ENCODE peak calls at places on chromosomes 3 and 15, in nine cellular contexts. One of them, this sample, is unnamed.
A peak's percentile ranks its signal among the peaks of the same experiment; 100 is the strongest.

GRCh38 chr3:57768595-57768994 is 12.5 kb downstream of the SLMAP start:
- DNase-seq in sigmoid colon: no peak
- DNase-seq in body of pancreas: no peak
- DNase-seq in IMR-90: no peak
- DNase-seq in stomach: no peak
- DNase-seq in HepG2: no peak
- DNase-seq in adrenal gland: no peak
- DNase-seq in esophagus squamous epithelium: no peak
- DNase-seq in tibial nerve: no peak
- DNase-seq in this sample: no peak

GRCh38 chr3:100427694-100428093 is 26.4 kb downstream of the LNP1 start:
- DNase-seq in sigmoid colon: no peak
- DNase-seq in body of pancreas: peak; percentile 16
- DNase-seq in IMR-90: peak; percentile 44
- DNase-seq in stomach: no peak
- DNase-seq in HepG2: no peak
- DNase-seq in adrenal gland: no peak
- DNase-seq in esophagus squamous epithelium: no peak
- DNase-seq in tibial nerve: no peak
- DNase-seq in this sample: no peak

GRCh38 chr3:50154840-50155490 is at the start of gene SEMA3F:
- DNase-seq in sigmoid colon: peak; percentile 74
- DNase-seq in body of pancreas: peak; percentile 79
- DNase-seq in IMR-90: peak; percentile 56
- DNase-seq in stomach: peak; percentile 83
- DNase-seq in HepG2: peak; percentile 32
- DNase-seq in adrenal gland: peak; percentile 72
- DNase-seq in esophagus squamous epithelium: no peak
- DNase-seq in tibial nerve: no peak
- DNase-seq in this sample: peak; percentile 91

GRCh38 chr3:110932515-110933095 is 139.0 kb upstream of the NECTIN3 start:
- DNase-seq in sigmoid colon: no peak
- DNase-seq in body of pancreas: no peak
- DNase-seq in IMR-90: peak; percentile 16
- DNase-seq in stomach: no peak
- DNase-seq in HepG2: no peak
- DNase-seq in adrenal gland: no peak
- DNase-seq in esophagus squamous epithelium: no peak
- DNase-seq in tibial nerve: no peak
- DNase-seq in this sample: no peak

GRCh38 chr3:149277338-149277813 is 55.7 kb upstream of the CP start:
- DNase-seq in sigmoid colon: no peak
- DNase-seq in body of pancreas: no peak
- DNase-seq in IMR-90: peak; percentile 84
- DNase-seq in stomach: no peak
- DNase-seq in HepG2: peak; percentile 64
- DNase-seq in adrenal gland: no peak
- DNase-seq in esophagus squamous epithelium: no peak
- DNase-seq in tibial nerve: no peak
- DNase-seq in this sample: no peak

GRCh38 chr3:49771340-49771938 is 14.9 kb downstream of the IP6K1 start:
- DNase-seq in sigmoid colon: no peak
- DNase-seq in body of pancreas: no peak
- DNase-seq in IMR-90: peak; percentile 46
- DNase-seq in stomach: no peak
- DNase-seq in HepG2: no peak
- DNase-seq in adrenal gland: no peak
- DNase-seq in esophagus squamous epithelium: no peak
- DNase-seq in tibial nerve: no peak
- DNase-seq in this sample: no peak

GRCh38 chr3:123683146-123683545 is 98.3 kb upstream of the HACD2 start:
- DNase-seq in sigmoid colon: no peak
- DNase-seq in body of pancreas: no peak
- DNase-seq in IMR-90: no peak
- DNase-seq in stomach: no peak
- DNase-seq in HepG2: no peak
- DNase-seq in adrenal gland: no peak
- DNase-seq in esophagus squamous epithelium: no peak
- DNase-seq in tibial nerve: no peak
- DNase-seq in this sample: no peak

GRCh38 chr3:160379628-160380214 is 19.3 kb downstream of the IFT80 start:
- DNase-seq in sigmoid colon: no peak
- DNase-seq in body of pancreas: no peak
- DNase-seq in IMR-90: no peak
- DNase-seq in stomach: no peak
- DNase-seq in HepG2: no peak
- DNase-seq in adrenal gland: no peak
- DNase-seq in esophagus squamous epithelium: no peak
- DNase-seq in tibial nerve: no peak
- DNase-seq in this sample: no peak

DNA sequence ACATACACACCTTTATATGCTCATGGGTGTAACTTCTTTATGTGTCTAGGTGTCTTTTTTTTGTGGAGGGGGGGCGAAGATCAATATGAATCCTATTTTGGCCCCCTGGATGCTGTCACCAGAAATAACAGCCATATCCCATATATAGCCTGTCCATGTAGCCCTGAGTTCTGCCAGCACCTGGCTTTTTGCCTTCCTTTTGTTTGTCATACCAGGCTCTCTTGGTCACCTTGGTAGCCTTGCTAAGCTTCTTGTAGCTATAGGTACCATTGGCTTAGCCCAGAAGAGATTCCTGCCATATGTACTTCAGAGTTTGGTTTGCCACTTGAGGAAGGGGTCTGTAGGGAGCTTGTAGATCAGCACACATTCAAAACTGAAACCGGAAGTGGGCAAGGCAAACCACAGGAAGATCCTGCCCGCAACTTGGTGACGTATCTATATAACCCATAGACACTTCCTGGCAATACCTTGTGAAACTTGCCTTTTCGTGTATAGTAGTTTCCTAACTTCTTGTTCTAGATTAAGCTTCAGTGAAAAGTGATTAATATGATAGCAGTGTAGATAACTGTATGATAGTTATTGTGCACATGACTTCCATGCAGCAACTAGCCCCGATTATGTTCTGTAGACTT is 11.9 kb downstream of the RASA2 start:
- DNase-seq in sigmoid colon: no peak
- DNase-seq in body of pancreas: peak; percentile 72
- DNase-seq in IMR-90: no peak
- DNase-seq in stomach: peak; percentile 62
- DNase-seq in HepG2: no peak
- DNase-seq in adrenal gland: peak; percentile 39
- DNase-seq in esophagus squamous epithelium: peak; percentile 47
- DNase-seq in tibial nerve: peak; percentile 38
- DNase-seq in this sample: no peak
- TF ChIP-seq POLR2A in sigmoid colon: no peak
- TF ChIP-seq POLR2A in body of pancreas: no peak
- TF ChIP-seq POLR2A in IMR-90: no peak
- TF ChIP-seq POLR2A in stomach: no peak
- TF ChIP-seq POLR2A in HepG2: no peak
- TF ChIP-seq POLR2A in adrenal gland: no peak
- TF ChIP-seq POLR2A in esophagus squamous epithelium: no peak
- TF ChIP-seq POLR2A in tibial nerve: no peak
- TF ChIP-seq POLR2A in this sample: no peak

GRCh38 chr15:73957276-73957675 is 31.0 kb downstream of the LOXL1 start:
- DNase-seq in sigmoid colon: peak; percentile 57
- DNase-seq in body of pancreas: no peak
- DNase-seq in IMR-90: no peak
- DNase-seq in stomach: no peak
- DNase-seq in HepG2: no peak
- DNase-seq in adrenal gland: no peak
- DNase-seq in esophagus squamous epithelium: no peak
- DNase-seq in tibial nerve: no peak
- DNase-seq in this sample: no peak

GRCh38 chr15:73957785-73958184 is 31.5 kb downstream of the LOXL1 start:
- DNase-seq in sigmoid colon: peak; percentile 4
- DNase-seq in body of pancreas: no peak
- DNase-seq in IMR-90: no peak
- DNase-seq in stomach: no peak
- DNase-seq in HepG2: no peak
- DNase-seq in adrenal gland: no peak
- DNase-seq in esophagus squamous epithelium: no peak
- DNase-seq in tibial nerve: no peak
- DNase-seq in this sample: peak; percentile 48

GRCh38 chr15:73956276-73957086 is 30.2 kb downstream of the LOXL1 start:
- DNase-seq in sigmoid colon: peak; percentile 66
- DNase-seq in body of pancreas: peak; percentile 20
- DNase-seq in IMR-90: peak; percentile 92
- DNase-seq in stomach: peak; percentile 57
- DNase-seq in HepG2: no peak
- DNase-seq in adrenal gland: no peak
- DNase-seq in esophagus squamous epithelium: no peak
- DNase-seq in tibial nerve: no peak
- DNase-seq in this sample: peak; percentile 86

GRCh38 chr15:73959801-73960200 is 32.3 kb downstream of the STOML1 start:
- DNase-seq in sigmoid colon: peak; percentile 10
- DNase-seq in body of pancreas: no peak
- DNase-seq in IMR-90: no peak
- DNase-seq in stomach: no peak
- DNase-seq in HepG2: no peak
- DNase-seq in adrenal gland: no peak
- DNase-seq in esophagus squamous epithelium: no peak
- DNase-seq in tibial nerve: no peak
- DNase-seq in this sample: peak; percentile 57

DNA sequence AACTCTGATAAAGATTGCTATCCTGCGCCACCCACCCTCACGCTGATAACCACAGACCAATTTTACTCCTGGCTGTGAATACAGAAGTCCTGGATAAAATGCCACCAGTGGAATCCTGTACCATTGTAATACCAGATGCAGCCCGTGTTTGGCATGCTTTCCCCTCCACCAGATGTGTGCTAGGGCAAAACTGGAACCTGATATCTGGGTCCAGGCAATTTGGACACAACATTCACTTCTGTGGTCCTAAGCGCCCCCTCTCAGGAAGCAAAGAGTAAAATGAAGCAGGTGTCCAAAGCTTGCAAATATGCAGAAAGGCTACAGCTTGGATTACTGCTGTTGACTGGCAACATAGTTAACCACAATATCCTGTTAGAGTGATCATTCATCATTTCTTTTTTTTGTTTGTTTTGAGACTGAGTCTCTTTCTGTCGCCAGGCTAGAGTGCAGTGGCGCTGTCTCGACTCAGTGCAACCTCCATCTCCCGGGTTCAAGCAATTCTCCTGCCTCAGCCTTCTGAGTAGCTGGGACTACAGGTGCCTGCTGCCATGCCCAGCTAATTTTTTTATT is 32.8 kb downstream of the LOXL1 start:
- DNase-seq in sigmoid colon: peak; percentile 35
- DNase-seq in body of pancreas: no peak
- DNase-seq in IMR-90: no peak
- DNase-seq in stomach: no peak
- DNase-seq in HepG2: no peak
- DNase-seq in adrenal gland: no peak
- DNase-seq in esophagus squamous epithelium: no peak
- DNase-seq in tibial nerve: no peak
- DNase-seq in this sample: peak; percentile 66
- TF ChIP-seq CTCF in sigmoid colon: no peak
- TF ChIP-seq CTCF in body of pancreas: no peak
- TF ChIP-seq CTCF in IMR-90: no peak
- TF ChIP-seq CTCF in stomach: no peak
- TF ChIP-seq CTCF in HepG2: no peak
- TF ChIP-seq CTCF in adrenal gland: no peak
- TF ChIP-seq CTCF in esophagus squamous epithelium: no peak
- TF ChIP-seq CTCF in tibial nerve: no peak
- TF ChIP-seq CTCF in this sample: no peak

GRCh38 chr3:29280675-29281264 is at the start of gene RBMS3:
- DNase-seq in sigmoid colon: peak; percentile 97
- DNase-seq in body of pancreas: peak; percentile 72
- DNase-seq in IMR-90: peak; percentile 97
- DNase-seq in stomach: peak; percentile 58
- DNase-seq in HepG2: no peak
- DNase-seq in adrenal gland: peak; percentile 90
- DNase-seq in esophagus squamous epithelium: no peak
- DNase-seq in tibial nerve: peak; percentile 83
- DNase-seq in this sample: peak; percentile 81

GRCh38 chr3:29279276-29279675 is 1.6 kb upstream of the RBMS3 start:
- DNase-seq in sigmoid colon: no peak
- DNase-seq in body of pancreas: no peak
- DNase-seq in IMR-90: no peak
- DNase-seq in stomach: no peak
- DNase-seq in HepG2: no peak
- DNase-seq in adrenal gland: no peak
- DNase-seq in esophagus squamous epithelium: no peak
- DNase-seq in tibial nerve: no peak
- DNase-seq in this sample: no peak

GRCh38 chr3:29277249-29277648 is 3.6 kb upstream of the RBMS3 start:
- DNase-seq in sigmoid colon: no peak
- DNase-seq in body of pancreas: no peak
- DNase-seq in IMR-90: no peak
- DNase-seq in stomach: no peak
- DNase-seq in HepG2: no peak
- DNase-seq in adrenal gland: no peak
- DNase-seq in esophagus squamous epithelium: no peak
- DNase-seq in tibial nerve: no peak
- DNase-seq in this sample: no peak

GRCh38 chr3:29281265-29282228 is 676 bp downstream of the RBMS3 start:
- DNase-seq in sigmoid colon: peak; percentile 69
- DNase-seq in body of pancreas: no peak
- DNase-seq in IMR-90: peak; percentile 59
- DNase-seq in stomach: no peak
- DNase-seq in HepG2: no peak
- DNase-seq in adrenal gland: peak; percentile 34
- DNase-seq in esophagus squamous epithelium: no peak
- DNase-seq in tibial nerve: peak; percentile 35
- DNase-seq in this sample: no peak

DNA sequence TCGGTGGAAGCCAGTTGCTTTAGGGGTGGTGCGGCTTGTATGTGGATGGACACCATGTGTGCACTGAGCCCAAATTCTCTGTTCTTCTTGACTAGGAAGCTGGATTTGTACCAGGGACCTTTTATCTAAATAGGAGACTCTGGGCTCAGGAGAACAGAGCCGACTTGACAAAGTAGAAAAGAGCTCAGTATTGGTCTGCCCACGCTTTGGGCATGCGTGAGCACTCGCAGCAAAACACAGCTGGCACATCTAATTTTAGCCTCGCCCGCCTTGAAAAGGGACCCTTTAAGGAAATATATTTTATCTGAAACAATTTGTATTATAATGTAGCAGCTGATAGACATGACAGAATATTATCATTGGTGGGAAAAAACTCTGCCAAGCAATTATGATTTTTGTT is 1.0 kb upstream of the RBMS3 start:
- DNase-seq in sigmoid colon: no peak
- DNase-seq in body of pancreas: no peak
- DNase-seq in IMR-90: peak; percentile 43
- DNase-seq in stomach: no peak
- DNase-seq in HepG2: no peak
- DNase-seq in adrenal gland: peak; percentile 23
- DNase-seq in esophagus squamous epithelium: no peak
- DNase-seq in tibial nerve: no peak
- DNase-seq in this sample: no peak
- H3K4me3 ChIP-seq in sigmoid colon: peak overlapping the region; percentile 55
- H3K4me3 ChIP-seq in body of pancreas: no peak overlapping the region
- H3K4me3 ChIP-seq in IMR-90: peak overlapping the region; percentile 36
- H3K4me3 ChIP-seq in stomach: peak overlapping the region; percentile 52
- H3K4me3 ChIP-seq in HepG2: no peak overlapping the region
- H3K4me3 ChIP-seq in adrenal gland: peak overlapping the region; percentile 44
- H3K4me3 ChIP-seq in esophagus squamous epithelium: no peak overlapping the region
- H3K4me3 ChIP-seq in tibial nerve: peak overlapping the region; percentile 45
- H3K4me3 ChIP-seq in this sample: no peak overlapping the region

DNA sequence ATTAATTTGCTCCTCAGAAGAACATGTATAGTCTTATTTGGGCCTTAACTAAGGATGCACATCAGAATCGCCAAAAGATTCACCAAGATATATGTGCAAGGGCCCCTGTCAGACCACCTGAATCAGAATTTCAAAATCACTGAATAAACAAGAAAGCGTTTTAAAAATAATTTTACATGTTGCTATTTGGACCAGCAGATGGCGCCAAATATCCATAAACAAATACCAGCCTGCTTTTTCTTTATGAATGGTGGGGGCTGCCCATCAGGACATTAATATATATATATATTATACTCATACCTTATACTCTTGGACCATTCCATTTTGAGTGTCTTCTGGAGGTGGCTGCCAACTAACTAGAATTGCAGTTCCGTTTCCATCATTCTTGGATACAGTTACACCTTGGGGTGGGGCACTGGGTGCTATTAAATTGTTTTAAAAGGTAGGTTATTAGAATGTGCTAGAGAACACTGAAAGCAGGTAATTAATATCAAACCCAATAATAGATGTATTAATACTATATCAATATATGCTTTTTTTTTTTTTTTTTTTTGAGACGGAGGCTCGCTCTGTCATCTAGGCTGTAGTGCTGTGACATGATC is 1108.3 kb downstream of the ROBO1 start:
- DNase-seq in sigmoid colon: no peak
- DNase-seq in body of pancreas: peak; percentile 28
- DNase-seq in IMR-90: peak; percentile 57
- DNase-seq in stomach: peak; percentile 41
- DNase-seq in HepG2: peak; percentile 29
- DNase-seq in adrenal gland: peak; percentile 20
- DNase-seq in esophagus squamous epithelium: no peak
- DNase-seq in tibial nerve: peak; percentile 71
- DNase-seq in this sample: no peak
- TF ChIP-seq POLR2A in sigmoid colon: no peak
- TF ChIP-seq POLR2A in body of pancreas: no peak
- TF ChIP-seq POLR2A in IMR-90: no peak
- TF ChIP-seq POLR2A in stomach: no peak
- TF ChIP-seq POLR2A in HepG2: no peak
- TF ChIP-seq POLR2A in adrenal gland: no peak
- TF ChIP-seq POLR2A in esophagus squamous epithelium: no peak
- TF ChIP-seq POLR2A in tibial nerve: no peak
- TF ChIP-seq POLR2A in this sample: no peak

This sample was measured in lower leg skin.